ENCODE peak calls at places on chromosome 7, in five cellular contexts. One of them, this sample, is unnamed.

GRCh38 chr7:28738384-28738783 is 219.7 kb downstream of the TRIL start:
- DNase-seq in heart right ventricle: no peak
- DNase-seq in NB4: no peak
- DNase-seq in bronchial epithelial cell: peak
- DNase-seq in mucosa of descending colon: no peak
- DNase-seq in this sample: peak

GRCh38 chr7:78953726-78954363 is 499.6 kb downstream of the MAGI2 start:
- DNase-seq in heart right ventricle: no peak
- DNase-seq in NB4: no peak
- DNase-seq in bronchial epithelial cell: no peak
- DNase-seq in mucosa of descending colon: no peak
- DNase-seq in this sample: no peak

GRCh38 chr7:47572101-47572460 is 9.8 kb downstream of the TNS3 start:
- DNase-seq in heart right ventricle: peak
- DNase-seq in NB4: no peak
- DNase-seq in bronchial epithelial cell: no peak
- DNase-seq in mucosa of descending colon: peak
- DNase-seq in this sample: no peak

GRCh38 chr7:138726288-138726687 is 25.1 kb upstream of the SVOPL start:
- DNase-seq in heart right ventricle: no peak
- DNase-seq in NB4: peak
- DNase-seq in bronchial epithelial cell: no peak
- DNase-seq in mucosa of descending colon: no peak
- DNase-seq in this sample: no peak

GRCh38 chr7:22561356-22561755 is 61.4 kb upstream of the STEAP1B start:
- DNase-seq in heart right ventricle: peak
- DNase-seq in NB4: no peak
- DNase-seq in bronchial epithelial cell: peak
- DNase-seq in mucosa of descending colon: no peak
- DNase-seq in this sample: peak

GRCh38 chr7:128066858-128067257 is 35.6 kb upstream of the LRRC4 start:
- DNase-seq in heart right ventricle: no peak
- DNase-seq in NB4: no peak
- DNase-seq in bronchial epithelial cell: no peak
- DNase-seq in mucosa of descending colon: no peak
- DNase-seq in this sample: no peak

GRCh38 chr7:148442933-148443332 is 147.6 kb upstream of the C7orf33 start:
- DNase-seq in heart right ventricle: no peak
- DNase-seq in NB4: no peak
- DNase-seq in bronchial epithelial cell: no peak
- DNase-seq in mucosa of descending colon: no peak
- DNase-seq in this sample: no peak

GRCh38 chr7:45695249-45695995 is 121.3 kb downstream of the ADCY1 start:
- DNase-seq in heart right ventricle: no peak
- DNase-seq in NB4: no peak
- DNase-seq in bronchial epithelial cell: no peak
- DNase-seq in mucosa of descending colon: no peak
- DNase-seq in this sample: no peak

GRCh38 chr7:10239643-10240345 is 733.9 kb upstream of the PHF14 start:
- DNase-seq in heart right ventricle: peak
- DNase-seq in NB4: no peak
- DNase-seq in bronchial epithelial cell: no peak
- DNase-seq in mucosa of descending colon: no peak
- DNase-seq in this sample: no peak

GRCh38 chr7:141533149-141533949 is 17.9 kb upstream of the AGK start:
- DNase-seq in heart right ventricle: peak
- DNase-seq in NB4: peak
- DNase-seq in bronchial epithelial cell: peak
- DNase-seq in mucosa of descending colon: no peak
- DNase-seq in this sample: peak

GRCh38 chr7:75565129-75565528 is 73.0 kb downstream of the SPDYE5 start:
- DNase-seq in heart right ventricle: peak
- DNase-seq in NB4: no peak
- DNase-seq in bronchial epithelial cell: peak
- DNase-seq in mucosa of descending colon: no peak
- DNase-seq in this sample: peak

GRCh38 chr7:157602156-157602555 is 265.4 kb downstream of the DNAJB6 start:
- DNase-seq in heart right ventricle: no peak
- DNase-seq in NB4: no peak
- DNase-seq in bronchial epithelial cell: no peak
- DNase-seq in mucosa of descending colon: peak
- DNase-seq in this sample: no peak

GRCh38 chr7:140403878-140404564 is at the start of gene RAB19:
- DNase-seq in heart right ventricle: no peak
- DNase-seq in NB4: no peak
- DNase-seq in bronchial epithelial cell: no peak
- DNase-seq in mucosa of descending colon: peak
- DNase-seq in this sample: peak

GRCh38 chr7:516606-517456 is 2.8 kb downstream of the PDGFA start:
- DNase-seq in heart right ventricle: no peak
- DNase-seq in NB4: no peak
- DNase-seq in bronchial epithelial cell: peak
- DNase-seq in mucosa of descending colon: peak
- DNase-seq in this sample: peak

GRCh38 chr7:99092064-99092720 is 51.7 kb downstream of the SMURF1 start:
- DNase-seq in heart right ventricle: no peak
- DNase-seq in NB4: no peak
- DNase-seq in bronchial epithelial cell: no peak
- DNase-seq in mucosa of descending colon: no peak
- DNase-seq in this sample: no peak

This sample was measured in MCF 10A.